ENCODE peak calls at places on chromosome 18, in five cellular contexts. S is AML-193, Y is D341Med, I is hepatocyte, E is NCI-H748 treated with DMSO at 0.1 percent for 48 hours. B is an unnamed sample.
A peak's percentile ranks its signal among the peaks of the same experiment; 100 is the strongest.

GRCh38 chr18:64134044-64134757 is 14.7 kb downstream of the LINC00305 start:
- DNase-seq in S (no peak), Y (no peak), I (no peak), E (no peak), B (no peak)

GRCh38 chr18:61546598-61546997 is 213.4 kb downstream of the CDH20 start:
- DNase-seq in S (no peak), Y (no peak), I (peak; percentile 24), E (no peak), B (no peak)

GRCh38 chr18:45670281-45670962 is 53.6 kb upstream of the SLC14A1 start:
- DNase-seq in S (peak; percentile 95), Y (peak; percentile 65), I (no peak), E (no peak), B (peak; percentile 74)

GRCh38 chr18:59697236-59697932 is at the start of gene CCBE1:
- DNase-seq in S (no peak), Y (peak; percentile 92), I (peak; percentile 78), E (peak; percentile 59), B (peak; percentile 71)

GRCh38 chr18:22170421-22171262 is 1.3 kb downstream of the GATA6 start:
- DNase-seq in S (no peak), Y (no peak), I (peak; percentile 63), E (no peak), B (no peak)

GRCh38 chr18:10442551-10442971 is 11.9 kb upstream of the APCDD1 start:
- DNase-seq in S (no peak), Y (no peak), I (no peak), E (no peak), B (no peak)

GRCh38 chr18:54957987-54958386 is 1.3 kb downstream of the CCDC68 start:
- DNase-seq in S (no peak), Y (no peak), I (peak; percentile 28), E (no peak), B (no peak)

GRCh38 chr18:8858888-8859511 is 153.6 kb downstream of the MTCL1 start:
- DNase-seq in S (no peak), Y (no peak), I (peak; percentile 56), E (no peak), B (no peak)

GRCh38 chr18:61832858-61833257 is 59.9 kb downstream of the RNF152 start:
- DNase-seq in S (no peak), Y (no peak), I (no peak), E (no peak), B (no peak)

GRCh38 chr18:45739268-45739667 is 15.3 kb downstream of the SLC14A1 start:
- DNase-seq in S (no peak), Y (no peak), I (no peak), E (no peak), B (no peak)

GRCh38 chr18:11310476-11311086 is 161.2 kb upstream of the PIEZO2 start:
- DNase-seq in S (peak; percentile 13), Y (peak; percentile 46), I (peak; percentile 68), E (no peak), B (no peak)

GRCh38 chr18:2417861-2418610 is 153.3 kb downstream of the METTL4 start:
- DNase-seq in S (no peak), Y (peak; percentile 53), I (no peak), E (no peak), B (no peak)

B was measured in tibial artery.